ENCODE peak calls at places on chromosomes 3 and 15, in ten cellular contexts. I, B, G, O, D, L, S, P, U and H are unnamed samples.

GRCh38 chr15:72907733-72908132 is 124.2 kb upstream of the ADPGK start:
- DNase-seq in I (no peak), B (no peak), G (peak; percentile 55), O (no peak), D (no peak), L (no peak), S (peak; percentile 14), P (no peak), U (no peak), H (no peak)

GRCh38 chr3:58198362-58198761 is 12.4 kb downstream of the DNASE1L3 start:
- DNase-seq in I (no peak), B (no peak), G (no peak), O (no peak), D (no peak), L (no peak), S (no peak), P (no peak), U (no peak), H (no peak)

GRCh38 chr3:4416961-4417360 is 50.1 kb downstream of the SUMF1 start:
- DNase-seq in I (peak; percentile 54), B (no peak), G (no peak), O (no peak), D (no peak), L (no peak), S (no peak), P (no peak), U (peak; percentile 49), H (no peak)

GRCh38 chr3:189822726-189823125 is 191.5 kb downstream of the TP63 start:
- DNase-seq in I (no peak), B (no peak), G (no peak), O (no peak), D (no peak), L (no peak), S (no peak), P (no peak), U (no peak), H (no peak)

GRCh38 chr3:43286886-43287301 is 554 bp downstream of the SNRK start:
- DNase-seq in I (no peak), B (no peak), G (no peak), O (no peak), D (no peak), L (no peak), S (peak; percentile 28), P (peak; percentile 25), U (peak; percentile 33), H (no peak)

GRCh38 chr3:15117011-15117410 is 18.1 kb upstream of the RBSN start:
- DNase-seq in I (no peak), B (no peak), G (no peak), O (no peak), D (no peak), L (no peak), S (no peak), P (no peak), U (no peak), H (no peak)

GRCh38 chr15:50865515-50866370 is 42.7 kb upstream of the AP4E1 start:
- DNase-seq in I (no peak), B (no peak), G (no peak), O (no peak), D (no peak), L (no peak), S (no peak), P (no peak), U (no peak), H (no peak)

GRCh38 chr15:76149291-76149910 is 89.6 kb downstream of the TMEM266 start:
- DNase-seq in I (no peak), B (no peak), G (no peak), O (no peak), D (no peak), L (no peak), S (no peak), P (no peak), U (no peak), H (no peak)

GRCh38 chr3:53003320-53003719 is 42.6 kb downstream of the SFMBT1 start:
- DNase-seq in I (no peak), B (no peak), G (no peak), O (no peak), D (no peak), L (no peak), S (no peak), P (no peak), U (no peak), H (no peak)

GRCh38 chr15:101045835-101046691 is 126.9 kb downstream of the LRRK1 start:
- DNase-seq in I (no peak), B (no peak), G (peak; percentile 4), O (peak; percentile 74), D (no peak), L (peak; percentile 16), S (peak; percentile 7), P (no peak), U (no peak), H (peak; percentile 77)

GRCh38 chr3:74491874-74492273 is 122.6 kb downstream of the CNTN3 start:
- DNase-seq in I (no peak), B (no peak), G (no peak), O (no peak), D (no peak), L (no peak), S (no peak), P (no peak), U (no peak), H (no peak)

GRCh38 chr3:153970735-153971347 is 150.3 kb upstream of the ARHGEF26 start:
- DNase-seq in I (peak; percentile 64), B (no peak), G (no peak), O (no peak), D (no peak), L (no peak), S (no peak), P (no peak), U (peak; percentile 4), H (no peak)

GRCh38 chr3:30496496-30496966 is 109.9 kb upstream of the TGFBR2 start:
- DNase-seq in I (no peak), B (no peak), G (no peak), O (no peak), D (no peak), L (no peak), S (no peak), P (no peak), U (no peak), H (no peak)

GRCh38 chr15:31365655-31366127 is 39.1 kb downstream of the KLF13 start:
- DNase-seq in I (no peak), B (peak; percentile 76), G (peak; percentile 89), O (peak; percentile 99), D (peak; percentile 98), L (peak; percentile 97), S (peak; percentile 96), P (peak; percentile 87), U (no peak), H (no peak)
- TF ChIP-seq POLR2A in I (no peak), B (peak; percentile 23), G (peak; percentile 31), O (no peak), D (peak; percentile 63), L (no peak), S (peak; percentile 58), P (no peak), U (no peak), H (no peak)

GRCh38 chr15:64156652-64157331 is 5.3 kb downstream of the SNX22 start:
- DNase-seq in I (no peak), B (no peak), G (no peak), O (no peak), D (no peak), L (no peak), S (no peak), P (no peak), U (no peak), H (no peak)
- TF ChIP-seq POLR2A in I (no peak), B (peak; percentile 32), G (no peak), O (no peak), D (peak; percentile 4), L (no peak), S (no peak), P (no peak), U (no peak), H (no peak)

GRCh38 chr3:50337175-50337861 is 3.3 kb downstream of the RASSF1 start:
- DNase-seq in I (peak; percentile 99), B (peak; percentile 98), G (peak; percentile 100), O (peak; percentile 100), D (peak; percentile 100), L (peak; percentile 100), S (peak; percentile 100), P (peak; percentile 100), U (peak; percentile 97), H (no peak)
- TF ChIP-seq POLR2A in I (peak; percentile 63), B (peak; percentile 50), G (peak; percentile 93), O (peak; percentile 81), D (peak; percentile 91), L (no peak), S (peak; percentile 93), P (peak; percentile 92), U (peak; percentile 67), H (peak; percentile 74)

DNA sequence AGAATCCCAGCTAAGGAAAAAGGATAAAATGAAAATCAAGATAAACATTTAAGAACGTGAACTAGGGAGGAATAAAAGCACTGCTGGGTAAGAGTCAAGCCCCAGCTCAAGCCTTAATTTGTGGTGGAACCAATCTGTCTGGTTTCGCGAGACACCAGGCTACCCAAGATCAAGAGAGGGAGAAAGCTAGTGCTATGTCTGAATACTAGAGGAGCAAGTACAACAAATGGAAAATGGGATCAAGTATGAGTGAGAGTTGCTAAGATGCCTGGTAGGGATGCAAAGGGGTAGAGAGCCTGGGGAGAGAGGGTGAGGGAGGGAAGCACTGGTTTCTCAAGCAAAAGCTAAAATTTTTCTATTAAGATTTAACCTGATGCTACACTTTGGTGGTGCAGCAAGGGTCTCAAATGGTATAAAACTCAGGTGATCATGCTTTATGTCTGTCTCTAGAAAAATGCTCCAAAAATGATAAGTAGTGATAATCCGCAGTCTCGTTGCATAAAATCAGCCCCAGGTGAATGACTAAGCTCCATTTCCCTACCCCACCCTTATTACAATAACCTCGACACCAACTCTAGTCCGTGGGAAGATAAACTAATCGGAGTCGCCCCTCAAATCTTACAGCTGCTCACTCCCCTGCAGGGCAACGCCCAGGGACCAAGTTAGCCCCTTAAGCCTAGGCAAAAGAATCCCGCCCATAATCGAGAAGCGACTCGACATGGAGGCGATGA is 1.7 kb upstream of the SETD5 start:
- DNase-seq in I (no peak), B (no peak), G (no peak), O (no peak), D (no peak), L (no peak), S (no peak), P (no peak), U (no peak), H (no peak)
- TF ChIP-seq POLR2A in I (peak; percentile 35), B (peak; percentile 32), G (no peak), O (no peak), D (no peak), L (no peak), S (no peak), P (no peak), U (no peak), H (no peak)

DNA sequence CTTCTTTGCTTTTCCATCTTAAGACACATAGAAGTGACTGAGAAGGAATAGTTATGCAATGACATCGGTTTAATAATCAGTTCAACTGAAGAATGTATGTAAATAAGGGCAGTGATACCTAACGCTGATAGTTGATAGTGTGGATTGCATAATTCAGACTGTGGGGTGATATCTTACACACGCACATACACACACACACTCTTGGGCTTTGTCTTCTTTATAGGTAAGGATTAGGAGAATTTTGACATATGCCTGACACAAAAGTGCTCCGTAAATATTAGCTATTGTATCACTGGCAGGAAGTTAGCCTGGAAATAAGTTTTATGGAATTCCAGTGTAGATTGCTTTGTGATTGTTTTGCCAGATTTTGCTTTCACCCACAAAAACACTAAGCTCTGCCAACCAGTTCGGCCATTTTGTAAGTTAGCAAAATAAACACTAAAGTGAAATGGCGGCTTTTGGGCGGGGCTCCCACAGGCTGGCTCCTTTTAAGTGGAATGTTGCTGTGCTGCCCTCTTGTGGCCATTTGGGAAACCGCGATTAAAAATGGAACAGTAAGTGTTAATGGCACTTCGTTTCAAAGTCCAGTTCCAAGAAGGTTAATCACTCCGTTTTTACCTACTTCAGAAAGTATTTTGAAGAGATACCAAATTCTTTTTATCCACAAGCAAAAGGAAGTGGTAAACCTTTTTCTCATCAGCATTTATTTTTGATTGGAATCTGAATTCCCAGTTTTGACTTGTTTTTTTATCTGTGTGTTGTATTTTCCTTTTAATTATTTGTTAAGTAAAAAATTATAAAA is 17.7 kb downstream of the CHD2 start:
- DNase-seq in I (peak; percentile 98), B (peak; percentile 39), G (peak; percentile 94), O (peak; percentile 99), D (peak; percentile 97), L (peak; percentile 99), S (peak; percentile 98), P (peak; percentile 88), U (peak; percentile 86), H (no peak)
- TF ChIP-seq POLR2A in I (peak; percentile 54), B (no peak), G (peak; percentile 32), O (no peak), D (no peak), L (no peak), S (peak; percentile 27), P (no peak), U (no peak), H (no peak)